ENCODE peak calls at places on chromosomes 5 and 9, in eight cellular contexts. V is AG04450, M is skeletal muscle cell, F is PC-9, Y is choroid plexus epithelial cell, G is suprapubic skin, I is SK-N-MC, J is stomach. Q is an unnamed sample.

GRCh38 chr9:127919253-127919815 is 2.5 kb upstream of the ST6GALNAC4 start:
- DNase-seq in I (no peak), Y (peak; percentile 98), F (peak; percentile 99), J (peak; percentile 83), G (peak; percentile 98), V (peak; percentile 88), M (peak; percentile 98), Q (peak; percentile 96)

GRCh38 chr9:105901514-105902109 is 207.3 kb downstream of the TMEM38B start:
- DNase-seq in M (peak; percentile 7), J (no peak), I (no peak), F (peak; percentile 73), Y (peak; percentile 42), G (no peak), V (no peak), Q (no peak)

GRCh38 chr5:68548959-68549676 is 333.6 kb downstream of the PIK3R1 start:
- DNase-seq in M (peak; percentile 73), G (no peak), J (no peak), I (no peak), F (peak; percentile 95), V (peak; percentile 76), Y (no peak), Q (no peak)

GRCh38 chr9:13127164-13127563 is 152.3 kb downstream of the MPDZ start:
- DNase-seq in F (no peak), I (no peak), J (no peak), M (no peak), V (no peak), G (no peak), Y (no peak), Q (no peak)

GRCh38 chr5:134451618-134452505 is 40.2 kb upstream of the CDKN2AIPNL start:
- DNase-seq in I (no peak), V (no peak), F (peak; percentile 65), J (peak; percentile 47), G (no peak), Y (peak; percentile 88), M (peak; percentile 62), Q (no peak)

GRCh38 chr5:84379749-84380148 is 4.9 kb downstream of the EDIL3 start:
- DNase-seq in V (no peak), Y (peak; percentile 76), M (no peak), J (no peak), I (no peak), G (no peak), F (no peak), Q (no peak)

GRCh38 chr9:116208417-116209232 is 55.0 kb downstream of the PAPPA start:
- DNase-seq in V (no peak), Y (peak; percentile 85), J (no peak), M (peak; percentile 67), F (no peak), G (no peak), I (no peak), Q (no peak)

GRCh38 chr9:94745806-94746540 is 19.5 kb downstream of the AOPEP start:
- DNase-seq in F (no peak), M (no peak), V (no peak), Y (no peak), G (no peak), J (no peak), I (no peak), Q (no peak)

GRCh38 chr5:103546858-103547257 is 15.7 kb downstream of the NUDT12 start:
- DNase-seq in I (no peak), G (no peak), Y (no peak), J (no peak), V (no peak), F (no peak), M (no peak), Q (no peak)

GRCh38 chr9:130433947-130434262 is 10.9 kb upstream of the ASS1 start:
- DNase-seq in M (no peak), V (no peak), I (no peak), J (no peak), F (no peak), G (no peak), Y (no peak), Q (no peak)
- H3K4me3 ChIP-seq in M (no peak overlapping the region), V (no peak overlapping the region), I (peak overlapping the region; percentile 76), J (peak overlapping the region; percentile 42), F (no peak overlapping the region), G (peak overlapping the region; percentile 46), Y (no peak overlapping the region), Q (no peak overlapping the region)

GRCh38 chr9:35683323-35683722 is 6.4 kb downstream of the TPM2 start:
- DNase-seq in Y (no peak), V (no peak), I (no peak), F (no peak), G (no peak), J (no peak), M (no peak), Q (no peak)

GRCh38 chr9:35687306-35687705 is 2.4 kb downstream of the TPM2 start:
- DNase-seq in G (no peak), V (no peak), M (no peak), Y (no peak), J (no peak), F (no peak), I (no peak), Q (no peak)

GRCh38 chr9:35686222-35687203 is 3.2 kb downstream of the TPM2 start:
- DNase-seq in F (no peak), J (no peak), V (no peak), I (no peak), M (peak; percentile 73), G (no peak), Y (peak; percentile 70), Q (no peak)

GRCh38 chr9:35684921-35685320 is 4.8 kb downstream of the TPM2 start:
- DNase-seq in M (no peak), G (no peak), F (no peak), Y (no peak), J (no peak), V (no peak), I (no peak), Q (no peak)

DNA sequence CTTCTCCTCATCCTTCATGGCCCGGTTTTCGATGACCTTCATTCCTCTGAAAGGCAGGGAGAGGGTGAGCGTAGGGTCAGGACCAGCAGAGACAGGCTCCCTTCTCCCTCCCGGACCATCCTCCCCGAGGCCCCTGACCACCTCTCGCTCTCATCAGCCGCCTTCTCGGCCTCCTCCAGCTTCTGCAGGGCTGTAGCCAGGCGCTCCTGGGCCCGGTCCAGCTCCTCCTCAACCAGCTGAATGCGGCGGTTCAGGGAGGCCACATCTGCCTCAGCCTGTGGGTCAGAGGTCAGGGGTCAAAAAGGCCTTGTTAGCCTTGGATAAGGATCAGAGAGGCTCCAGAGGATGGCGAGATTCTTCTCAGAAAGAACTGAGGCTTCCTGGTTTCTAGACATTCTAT is 4.2 kb downstream of the TPM2 start:
- DNase-seq in M (no peak), J (no peak), F (no peak), V (no peak), Y (no peak), G (no peak), I (no peak), Q (no peak)
- H3K4me3 ChIP-seq in M (no peak overlapping the region), J (peak overlapping the region; percentile 75), F (no peak overlapping the region), V (peak overlapping the region; percentile 37), Y (no peak overlapping the region), G (peak overlapping the region; percentile 5), I (no peak overlapping the region), Q (no peak overlapping the region)

GRCh38 chr5:16489322-16489791 is 23.8 kb upstream of the ZNF622 start:
- DNase-seq in I (peak; percentile 58), M (no peak), V (peak; percentile 18), F (peak; percentile 64), Y (peak; percentile 85), J (no peak), G (no peak), Q (no peak)
- H3K4me3 ChIP-seq in I (peak overlapping the region; percentile 22), M (no peak overlapping the region), V (no peak overlapping the region), F (no peak overlapping the region), Y (no peak overlapping the region), J (no peak overlapping the region), G (no peak overlapping the region), Q (no peak overlapping the region)

GRCh38 chr5:96864922-96865545 is 11.3 kb upstream of the ERAP2 start:
- DNase-seq in F (no peak), M (no peak), G (no peak), I (no peak), Y (no peak), J (no peak), V (no peak), Q (no peak)
- H3K4me3 ChIP-seq in F (no peak overlapping the region), M (no peak overlapping the region), G (no peak overlapping the region), I (no peak overlapping the region), Y (no peak overlapping the region), J (no peak overlapping the region), V (no peak overlapping the region), Q (no peak overlapping the region)

GRCh38 chr9:15499108-15499507 is 11.7 kb downstream of the PSIP1 start:
- DNase-seq in M (no peak), V (no peak), J (no peak), F (no peak), G (no peak), Y (no peak), I (no peak), Q (no peak)
- H3K4me3 ChIP-seq in M (no peak overlapping the region), V (no peak overlapping the region), J (no peak overlapping the region), F (no peak overlapping the region), G (no peak overlapping the region), Y (no peak overlapping the region), I (no peak overlapping the region), Q (no peak overlapping the region)

GRCh38 chr5:95620870-95621838 is 1.3 kb downstream of the GPR150 start:
- DNase-seq in V (no peak), M (no peak), G (no peak), Y (peak; percentile 23), F (no peak), J (peak; percentile 49), I (no peak), Q (no peak)

GRCh38 chr5:95621839-95622629 is 2.1 kb downstream of the GPR150 start:
- DNase-seq in V (no peak), M (no peak), F (no peak), I (no peak), J (no peak), Y (no peak), G (no peak), Q (no peak)

GRCh38 chr5:95620030-95620869 is at the start of gene GPR150:
- DNase-seq in V (no peak), G (peak; percentile 73), Y (peak; percentile 46), I (no peak), F (peak; percentile 39), J (peak; percentile 65), M (no peak), Q (no peak)

GRCh38 chr5:95619096-95619495 is 791 bp upstream of the GPR150 start:
- DNase-seq in I (no peak), Y (peak; percentile 20), F (no peak), M (no peak), J (no peak), V (no peak), G (no peak), Q (no peak)

DNA sequence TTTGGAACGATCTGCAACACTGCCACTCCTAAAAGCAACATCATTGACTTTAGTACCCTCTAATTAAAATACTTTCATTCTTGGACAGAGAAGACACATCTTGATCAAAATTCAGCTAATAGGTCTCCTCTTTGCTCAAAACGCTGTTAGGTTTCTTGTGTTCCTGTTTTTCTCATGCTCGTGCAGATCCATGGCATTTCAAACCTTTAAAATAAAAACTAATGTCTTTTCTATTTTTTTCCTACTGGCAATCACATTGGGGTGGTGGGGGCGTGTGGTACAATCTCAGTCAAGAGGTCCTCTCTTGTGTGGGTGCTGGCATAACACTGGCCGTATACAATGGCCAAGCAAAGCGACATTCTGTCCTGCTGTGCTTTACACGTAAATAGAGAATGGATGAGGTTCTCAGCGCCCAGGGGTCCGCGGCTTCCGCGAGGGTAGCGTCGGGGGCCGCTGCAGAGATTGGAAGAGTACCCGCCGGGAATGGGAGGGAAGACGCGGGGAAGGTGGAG is 313 bp upstream of the GPR150 start:
- DNase-seq in J (no peak), V (no peak), F (no peak), G (no peak), I (no peak), M (no peak), Y (no peak), Q (no peak)
- H3K4me3 ChIP-seq in J (peak overlapping the region; percentile 87), V (peak overlapping the region; percentile 56), F (peak overlapping the region; percentile 60), G (peak overlapping the region; percentile 69), I (no peak overlapping the region), M (peak overlapping the region; percentile 52), Y (peak overlapping the region; percentile 66), Q (peak overlapping the region; percentile 45)

Q was measured in HFF-Myc.